ENCODE peak calls at places on chromosomes 7 and 10, in six cellular contexts. S, H, M, K, U and L are unnamed samples.

GRCh38 chr7:38858281-38858884 is 50.6 kb downstream of the VPS41 start:
- DNase-seq in S (peak; percentile 33), H (no peak), M (no peak), K (peak; percentile 39), U (no peak), L (no peak)

GRCh38 chr7:69912846-69913245 is 314.6 kb downstream of the AUTS2 start:
- DNase-seq in S (no peak), H (no peak), M (no peak), K (no peak), U (no peak), L (no peak)

GRCh38 chr10:114766470-114766869 is 55.1 kb upstream of the FHIP2A start:
- DNase-seq in S (no peak), H (no peak), M (peak; percentile 54), K (no peak), U (no peak), L (no peak)

GRCh38 chr10:78902815-78903214 is 166.0 kb upstream of the ZMIZ1 start:
- DNase-seq in S (no peak), H (peak; percentile 77), M (peak; percentile 7), K (no peak), U (no peak), L (peak; percentile 54)

GRCh38 chr7:138663741-138664710 is 37.1 kb downstream of the SVOPL start:
- DNase-seq in S (no peak), H (no peak), M (peak; percentile 26), K (peak; percentile 8), U (no peak), L (no peak)

GRCh38 chr10:88922041-88922440 is 30.5 kb downstream of the ACTA2 start:
- DNase-seq in S (no peak), H (no peak), M (no peak), K (no peak), U (no peak), L (no peak)

GRCh38 chr7:106180721-106181120 is 68.6 kb upstream of the SYPL1 start:
- DNase-seq in S (no peak), H (no peak), M (no peak), K (peak; percentile 26), U (no peak), L (no peak)

GRCh38 chr10:10094700-10095099 is 923.0 kb upstream of the CELF2 start:
- DNase-seq in S (peak; percentile 11), H (no peak), M (no peak), K (peak; percentile 6), U (no peak), L (no peak)

GRCh38 chr7:98879198-98879988 is 1.1 kb downstream of the TRRAP start:
- DNase-seq in S (no peak), H (no peak), M (peak; percentile 65), K (no peak), U (no peak), L (no peak)

GRCh38 chr10:5600908-5601307 is 65.5 kb downstream of the ASB13 start:
- DNase-seq in S (no peak), H (no peak), M (no peak), K (no peak), U (no peak), L (no peak)

GRCh38 chr7:69257592-69257991 is 340.7 kb upstream of the AUTS2 start:
- DNase-seq in S (no peak), H (no peak), M (no peak), K (no peak), U (no peak), L (no peak)

GRCh38 chr10:88728107-88728763 is 22.2 kb downstream of the LIPK start:
- DNase-seq in S (no peak), H (no peak), M (peak; percentile 27), K (no peak), U (no peak), L (no peak)

GRCh38 chr7:5750026-5750425 is 31.4 kb downstream of the RNF216 start:
- DNase-seq in S (no peak), H (no peak), M (no peak), K (no peak), U (no peak), L (no peak)

GRCh38 chr10:110446277-110446676 is 51.4 kb upstream of the DUSP5 start:
- DNase-seq in S (no peak), H (no peak), M (no peak), K (no peak), U (no peak), L (no peak)

GRCh38 chr10:91799580-91799975 is 1.4 kb downstream of the TNKS2 start:
- DNase-seq in S (no peak), H (no peak), M (no peak), K (peak; percentile 37), U (no peak), L (no peak)

GRCh38 chr10:27341001-27341400 is 100.4 kb upstream of the ACBD5 start:
- DNase-seq in S (no peak), H (no peak), M (no peak), K (no peak), U (no peak), L (no peak)

GRCh38 chr7:108875139-108875538 is 305.5 kb downstream of the DNAJB9 start:
- DNase-seq in S (no peak), H (no peak), M (no peak), K (no peak), U (no peak), L (no peak)

GRCh38 chr7:130356760-130357611 is 12.4 kb downstream of the CPA5 start:
- DNase-seq in S (peak; percentile 79), H (no peak), M (no peak), K (peak; percentile 85), U (peak; percentile 30), L (no peak)

GRCh38 chr7:66202380-66202779 is 2.8 kb upstream of the TPST1 start:
- DNase-seq in S (no peak), H (no peak), M (no peak), K (no peak), U (no peak), L (no peak)

GRCh38 chr7:101828308-101829020 is 11.0 kb downstream of the CUX1 start:
- DNase-seq in S (no peak), H (no peak), M (no peak), K (no peak), U (no peak), L (no peak)

GRCh38 chr7:134368851-134369533 is 52.3 kb upstream of the SLC35B4 start:
- DNase-seq in S (peak; percentile 23), H (no peak), M (peak; percentile 49), K (peak; percentile 81), U (no peak), L (no peak)
- TF ChIP-seq CTCF in S (no peak), H (no peak), M (no peak), K (no peak), U (no peak), L (no peak)

GRCh38 chr10:34260904-34261303 is 554.2 kb downstream of the PARD3 start:
- DNase-seq in S (no peak), H (no peak), M (no peak), K (no peak), U (no peak), L (no peak)

GRCh38 chr10:34262965-34263364 is 552.1 kb downstream of the PARD3 start:
- DNase-seq in S (no peak), H (no peak), M (no peak), K (no peak), U (no peak), L (no peak)
- H3K27ac ChIP-seq in S (no peak overlapping the region), H (no peak overlapping the region), M (no peak overlapping the region), K (no peak overlapping the region), U (no peak overlapping the region), L (no peak overlapping the region)

GRCh38 chr7:123292227-123292626 is 92.5 kb upstream of the SLC13A1 start:
- DNase-seq in S (no peak), H (no peak), M (no peak), K (no peak), U (no peak), L (no peak)
- TF ChIP-seq CTCF in S (no peak), H (no peak), M (no peak), K (no peak), U (no peak), L (no peak)

DNA sequence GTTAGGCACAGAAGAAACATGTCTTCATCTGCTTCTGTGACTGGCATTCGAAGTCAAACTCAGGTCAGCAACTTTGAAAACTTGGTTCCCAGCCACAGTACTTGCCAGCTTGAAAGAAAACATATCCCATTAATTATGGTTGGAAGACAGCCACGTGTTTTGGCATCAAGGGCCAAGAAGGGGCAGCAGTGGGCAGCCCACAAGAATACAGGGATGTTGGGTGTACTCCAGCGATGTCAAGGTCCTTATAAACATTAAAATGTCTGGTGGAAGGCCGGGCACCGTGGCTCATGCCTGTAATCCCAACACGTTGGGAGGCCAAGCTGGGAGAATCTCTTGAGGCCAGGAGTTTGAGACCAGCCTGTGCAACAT is 29.5 kb downstream of the JCAD start:
- DNase-seq in S (no peak), H (no peak), M (no peak), K (no peak), U (no peak), L (no peak)
- H3K27ac ChIP-seq in S (no peak overlapping the region), H (no peak overlapping the region), M (no peak overlapping the region), K (no peak overlapping the region), U (peak overlapping the region; percentile 84), L (no peak overlapping the region)

GRCh38 chr10:70381491-70382421 is 669 bp downstream of the LRRC20 start:
- DNase-seq in S (no peak), H (no peak), M (peak; percentile 52), K (no peak), U (peak; percentile 68), L (no peak)
- TF ChIP-seq CTCF in S (peak; percentile 8), H (no peak), M (no peak), K (no peak), U (no peak), L (no peak)

GRCh38 chr10:65423043-65423442 is 1502.8 kb upstream of the LRRTM3 start:
- DNase-seq in S (no peak), H (no peak), M (no peak), K (no peak), U (no peak), L (no peak)

GRCh38 chr10:65416094-65416493 is 1509.7 kb upstream of the LRRTM3 start:
- DNase-seq in S (no peak), H (no peak), M (no peak), K (no peak), U (no peak), L (no peak)

GRCh38 chr10:65415318-65415717 is 1510.5 kb upstream of the LRRTM3 start:
- DNase-seq in S (no peak), H (no peak), M (no peak), K (no peak), U (no peak), L (no peak)

DNA sequence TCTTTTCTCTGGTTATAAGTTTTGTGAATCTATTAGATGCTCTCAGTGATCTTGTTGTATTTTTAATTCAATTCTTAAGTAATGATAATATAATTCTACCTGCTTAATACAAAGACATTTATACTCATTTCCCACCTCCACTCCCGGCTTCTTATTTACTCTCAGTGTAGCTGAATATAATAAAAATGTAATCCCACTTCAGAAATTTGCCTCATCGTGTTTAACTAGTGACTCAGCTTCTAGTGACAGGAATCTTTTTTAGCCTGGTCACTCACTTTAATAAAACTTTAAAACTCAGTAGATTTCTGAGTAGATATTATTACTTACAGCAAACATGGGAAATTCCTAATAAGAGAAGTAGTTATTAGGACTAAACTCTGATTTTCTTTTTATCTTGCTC is 1506.2 kb upstream of the LRRTM3 start:
- DNase-seq in S (no peak), H (no peak), M (no peak), K (no peak), U (no peak), L (no peak)
- H3K27ac ChIP-seq in S (no peak overlapping the region), H (no peak overlapping the region), M (no peak overlapping the region), K (no peak overlapping the region), U (no peak overlapping the region), L (no peak overlapping the region)

DNA sequence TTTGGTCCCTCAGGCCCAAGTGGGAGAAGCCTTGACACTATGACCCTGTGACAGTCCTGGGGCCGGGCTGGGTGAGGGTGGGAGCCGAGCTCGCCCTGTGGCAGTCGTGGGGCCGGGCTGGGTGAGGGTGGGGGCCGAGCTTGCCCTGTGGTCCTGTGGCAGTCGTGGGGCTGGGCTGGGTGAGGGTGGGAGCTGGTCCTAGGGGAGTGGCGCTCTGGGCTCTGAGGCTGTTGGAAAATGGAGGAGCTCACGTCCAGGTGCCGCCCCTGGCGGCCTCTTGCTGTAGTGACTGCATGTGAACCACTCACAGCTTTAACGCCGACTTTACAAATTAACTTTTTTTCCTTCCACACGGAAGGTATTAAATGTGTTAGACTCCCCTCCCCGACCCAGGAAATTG is 312.6 kb downstream of the WDR37 start:
- DNase-seq in S (no peak), H (peak; percentile 83), M (peak; percentile 40), K (no peak), U (no peak), L (peak; percentile 95)
- TF ChIP-seq CTCF in S (no peak), H (peak; percentile 12), M (peak; percentile 39), K (peak; percentile 56), U (peak; percentile 64), L (no peak)